ENCODE peak calls at places on chromosomes 4 and X, in ten cellular contexts. One of them, this sample, is unnamed.

GRCh38 chr4:127140306-127140705 is 492.5 kb upstream of the INTU start:
- DNase-seq in A549: peak; percentile 0
- DNase-seq in heart left ventricle: no peak
- DNase-seq in foreskin fibroblast: peak; percentile 56
- DNase-seq in tibial nerve: no peak
- DNase-seq in K562: no peak
- DNase-seq in cardiac fibroblast: peak; percentile 42
- DNase-seq in kidney: no peak
- DNase-seq in NB4: no peak
- DNase-seq in choroid plexus epithelial cell: peak; percentile 78
- DNase-seq in this sample: no peak

GRCh38 chr4:145345401-145345800 is 136.3 kb upstream of the SMAD1 start:
- DNase-seq in heart left ventricle: no peak
- DNase-seq in foreskin fibroblast: no peak
- DNase-seq in choroid plexus epithelial cell: peak; percentile 28
- DNase-seq in K562: no peak
- DNase-seq in NB4: no peak
- DNase-seq in kidney: no peak
- DNase-seq in A549: no peak
- DNase-seq in cardiac fibroblast: peak; percentile 3
- DNase-seq in tibial nerve: no peak
- DNase-seq in this sample: no peak

GRCh38 chr4:176409627-176410026 is 89.9 kb downstream of the SPCS3 start:
- DNase-seq in heart left ventricle: no peak
- DNase-seq in foreskin fibroblast: no peak
- DNase-seq in cardiac fibroblast: peak; percentile 52
- DNase-seq in kidney: no peak
- DNase-seq in A549: no peak
- DNase-seq in choroid plexus epithelial cell: peak; percentile 35
- DNase-seq in K562: no peak
- DNase-seq in NB4: no peak
- DNase-seq in tibial nerve: no peak
- DNase-seq in this sample: no peak

GRCh38 chr4:100169796-100170485 is 20.3 kb downstream of the DDIT4L start:
- DNase-seq in heart left ventricle: no peak
- DNase-seq in foreskin fibroblast: no peak
- DNase-seq in A549: no peak
- DNase-seq in NB4: no peak
- DNase-seq in K562: no peak
- DNase-seq in kidney: no peak
- DNase-seq in choroid plexus epithelial cell: no peak
- DNase-seq in cardiac fibroblast: peak; percentile 48
- DNase-seq in tibial nerve: no peak
- DNase-seq in this sample: peak; percentile 33

GRCh38 chr4:168483786-168484185 is 3.5 kb upstream of the DDX60L start:
- DNase-seq in kidney: no peak
- DNase-seq in choroid plexus epithelial cell: peak; percentile 27
- DNase-seq in tibial nerve: no peak
- DNase-seq in NB4: no peak
- DNase-seq in cardiac fibroblast: peak; percentile 85
- DNase-seq in foreskin fibroblast: peak; percentile 30
- DNase-seq in K562: no peak
- DNase-seq in A549: no peak
- DNase-seq in heart left ventricle: no peak
- DNase-seq in this sample: peak; percentile 3

GRCh38 chr4:35925806-35926205 is 318.5 kb downstream of the ARAP2 start:
- DNase-seq in K562: no peak
- DNase-seq in foreskin fibroblast: no peak
- DNase-seq in heart left ventricle: no peak
- DNase-seq in A549: no peak
- DNase-seq in NB4: no peak
- DNase-seq in choroid plexus epithelial cell: no peak
- DNase-seq in kidney: no peak
- DNase-seq in cardiac fibroblast: no peak
- DNase-seq in tibial nerve: no peak
- DNase-seq in this sample: no peak

GRCh38 chrX:20300822-20301221 is 34.1 kb upstream of the RPS6KA3 start:
- DNase-seq in cardiac fibroblast: no peak
- DNase-seq in A549: no peak
- DNase-seq in kidney: no peak
- DNase-seq in NB4: peak; percentile 3
- DNase-seq in tibial nerve: no peak
- DNase-seq in choroid plexus epithelial cell: no peak
- DNase-seq in heart left ventricle: no peak
- DNase-seq in foreskin fibroblast: no peak
- DNase-seq in K562: no peak
- DNase-seq in this sample: no peak

GRCh38 chr4:157713342-157713741 is 459.5 kb downstream of the GASK1B start:
- DNase-seq in cardiac fibroblast: peak; percentile 18
- DNase-seq in K562: no peak
- DNase-seq in A549: no peak
- DNase-seq in heart left ventricle: no peak
- DNase-seq in kidney: no peak
- DNase-seq in choroid plexus epithelial cell: no peak
- DNase-seq in foreskin fibroblast: peak; percentile 1
- DNase-seq in tibial nerve: no peak
- DNase-seq in NB4: no peak
- DNase-seq in this sample: peak; percentile 36

GRCh38 chr4:44532851-44533250 is 84.2 kb upstream of the KCTD8 start:
- DNase-seq in heart left ventricle: no peak
- DNase-seq in cardiac fibroblast: peak; percentile 6
- DNase-seq in foreskin fibroblast: no peak
- DNase-seq in choroid plexus epithelial cell: no peak
- DNase-seq in K562: no peak
- DNase-seq in NB4: no peak
- DNase-seq in tibial nerve: no peak
- DNase-seq in A549: no peak
- DNase-seq in kidney: no peak
- DNase-seq in this sample: no peak

GRCh38 chr4:144574004-144574403 is 72.0 kb upstream of the HHIP start:
- DNase-seq in heart left ventricle: no peak
- DNase-seq in K562: no peak
- DNase-seq in NB4: no peak
- DNase-seq in A549: no peak
- DNase-seq in foreskin fibroblast: no peak
- DNase-seq in tibial nerve: no peak
- DNase-seq in kidney: no peak
- DNase-seq in choroid plexus epithelial cell: no peak
- DNase-seq in cardiac fibroblast: no peak
- DNase-seq in this sample: no peak

GRCh38 chr4:183857040-183857439 is 48.1 kb upstream of the STOX2 start:
- DNase-seq in choroid plexus epithelial cell: no peak
- DNase-seq in foreskin fibroblast: no peak
- DNase-seq in NB4: no peak
- DNase-seq in tibial nerve: no peak
- DNase-seq in heart left ventricle: no peak
- DNase-seq in K562: no peak
- DNase-seq in cardiac fibroblast: no peak
- DNase-seq in kidney: no peak
- DNase-seq in A549: no peak
- DNase-seq in this sample: no peak

GRCh38 chr4:146545102-146545501 is 23.4 kb upstream of the SLC10A7 start:
- DNase-seq in A549: peak; percentile 13
- DNase-seq in NB4: peak; percentile 43
- DNase-seq in tibial nerve: no peak
- DNase-seq in kidney: no peak
- DNase-seq in K562: peak; percentile 53
- DNase-seq in cardiac fibroblast: peak; percentile 70
- DNase-seq in choroid plexus epithelial cell: peak; percentile 66
- DNase-seq in foreskin fibroblast: no peak
- DNase-seq in heart left ventricle: no peak
- DNase-seq in this sample: no peak

DNA sequence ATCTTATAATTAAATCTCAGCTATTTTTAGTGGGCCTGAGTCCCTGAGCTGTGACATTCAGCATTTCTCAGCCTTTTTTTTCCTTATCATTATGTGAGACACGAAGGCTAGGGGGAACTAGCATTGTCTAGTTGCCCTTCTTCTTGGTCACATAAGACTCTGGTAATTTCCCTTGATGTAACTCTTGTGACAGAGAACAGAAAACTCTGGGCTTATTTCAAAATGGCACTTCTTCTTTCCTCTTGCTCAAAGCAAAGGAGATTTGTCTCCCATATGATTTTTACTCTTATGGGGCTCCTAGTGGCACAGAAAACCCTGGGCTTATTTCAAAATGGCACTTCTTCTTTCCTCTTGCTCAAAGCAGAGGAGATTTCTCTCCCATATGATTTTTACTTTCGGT is 14.8 kb downstream of the ATXN3L start:
- DNase-seq in foreskin fibroblast: no peak
- DNase-seq in tibial nerve: no peak
- DNase-seq in choroid plexus epithelial cell: no peak
- DNase-seq in K562: no peak
- DNase-seq in heart left ventricle: no peak
- DNase-seq in cardiac fibroblast: no peak
- DNase-seq in A549: no peak
- DNase-seq in NB4: no peak
- DNase-seq in kidney: no peak
- DNase-seq in this sample: no peak
- H3K4me3 ChIP-seq in foreskin fibroblast: no peak overlapping the region
- H3K4me3 ChIP-seq in tibial nerve: no peak overlapping the region
- H3K4me3 ChIP-seq in choroid plexus epithelial cell: no peak overlapping the region
- H3K4me3 ChIP-seq in K562: no peak overlapping the region
- H3K4me3 ChIP-seq in heart left ventricle: no peak overlapping the region
- H3K4me3 ChIP-seq in cardiac fibroblast: no peak overlapping the region
- H3K4me3 ChIP-seq in A549: no peak overlapping the region
- H3K4me3 ChIP-seq in NB4: no peak overlapping the region
- H3K4me3 ChIP-seq in kidney: no peak overlapping the region
- H3K4me3 ChIP-seq in this sample: no peak overlapping the region

DNA sequence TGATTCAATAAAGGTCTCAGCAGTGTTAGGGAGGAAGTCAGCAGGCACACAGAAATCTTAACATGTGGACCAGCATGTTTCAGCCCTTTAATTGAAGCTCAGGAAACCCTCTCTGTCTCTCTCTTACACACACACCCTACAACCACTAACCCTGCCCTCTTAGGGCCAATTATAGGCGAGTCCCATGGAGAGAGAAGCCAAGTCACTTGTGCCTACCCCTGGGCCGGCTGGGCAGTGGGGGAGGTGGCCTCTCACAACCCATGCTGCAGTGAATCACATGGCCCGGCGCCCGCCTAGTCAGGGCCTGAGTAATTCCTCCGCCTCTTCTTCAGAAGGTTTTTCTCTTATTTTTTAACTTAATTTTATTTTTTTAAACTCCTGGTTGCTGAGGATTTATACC is 3.7 kb downstream of the FGD1 start:
- DNase-seq in foreskin fibroblast: peak; percentile 73
- DNase-seq in A549: no peak
- DNase-seq in choroid plexus epithelial cell: peak; percentile 65
- DNase-seq in heart left ventricle: peak; percentile 54
- DNase-seq in NB4: no peak
- DNase-seq in cardiac fibroblast: peak; percentile 68
- DNase-seq in kidney: peak; percentile 72
- DNase-seq in K562: no peak
- DNase-seq in tibial nerve: no peak
- DNase-seq in this sample: peak; percentile 85
- H3K4me3 ChIP-seq in foreskin fibroblast: peak overlapping the region; percentile 15
- H3K4me3 ChIP-seq in A549: no peak overlapping the region
- H3K4me3 ChIP-seq in choroid plexus epithelial cell: no peak overlapping the region
- H3K4me3 ChIP-seq in heart left ventricle: no peak overlapping the region
- H3K4me3 ChIP-seq in NB4: no peak overlapping the region
- H3K4me3 ChIP-seq in cardiac fibroblast: no peak overlapping the region
- H3K4me3 ChIP-seq in kidney: no peak overlapping the region
- H3K4me3 ChIP-seq in K562: no peak overlapping the region
- H3K4me3 ChIP-seq in tibial nerve: no peak overlapping the region
- H3K4me3 ChIP-seq in this sample: peak overlapping the region; percentile 7

DNA sequence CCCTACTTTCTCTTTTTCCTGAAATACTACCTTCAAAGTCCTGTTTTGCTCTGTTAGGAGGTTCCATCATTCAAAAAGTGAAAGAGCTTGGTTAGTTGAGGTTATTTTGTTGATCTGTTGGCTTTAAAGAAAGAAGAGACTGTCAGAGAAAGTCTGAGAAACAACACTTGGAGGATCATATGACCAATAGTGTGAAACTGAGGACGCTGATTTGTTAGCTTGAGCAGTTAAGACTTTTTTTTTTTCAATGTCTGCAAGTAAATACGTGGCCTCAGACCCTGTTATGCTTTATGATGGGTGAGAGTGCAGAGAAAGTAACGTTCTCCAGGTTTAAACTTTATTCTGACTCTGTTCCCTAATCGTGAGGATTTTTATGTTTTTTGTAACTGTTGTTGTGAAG is 45.9 kb downstream of the GAB1 start:
- DNase-seq in foreskin fibroblast: no peak
- DNase-seq in A549: no peak
- DNase-seq in K562: no peak
- DNase-seq in NB4: no peak
- DNase-seq in choroid plexus epithelial cell: peak; percentile 81
- DNase-seq in heart left ventricle: no peak
- DNase-seq in kidney: no peak
- DNase-seq in tibial nerve: no peak
- DNase-seq in cardiac fibroblast: peak; percentile 43
- DNase-seq in this sample: no peak
- H3K4me3 ChIP-seq in foreskin fibroblast: peak overlapping the region; percentile 3
- H3K4me3 ChIP-seq in A549: no peak overlapping the region
- H3K4me3 ChIP-seq in K562: no peak overlapping the region
- H3K4me3 ChIP-seq in NB4: no peak overlapping the region
- H3K4me3 ChIP-seq in choroid plexus epithelial cell: no peak overlapping the region
- H3K4me3 ChIP-seq in heart left ventricle: peak overlapping the region; percentile 21
- H3K4me3 ChIP-seq in kidney: peak overlapping the region; percentile 35
- H3K4me3 ChIP-seq in tibial nerve: no peak overlapping the region
- H3K4me3 ChIP-seq in cardiac fibroblast: no peak overlapping the region
- H3K4me3 ChIP-seq in this sample: no peak overlapping the region

GRCh38 chrX:130165703-130166502 is at the start of gene AIFM1:
- DNase-seq in choroid plexus epithelial cell: peak; percentile 97
- DNase-seq in heart left ventricle: peak; percentile 95
- DNase-seq in K562: peak; percentile 96
- DNase-seq in kidney: peak; percentile 97
- DNase-seq in A549: peak; percentile 83
- DNase-seq in NB4: peak; percentile 97
- DNase-seq in cardiac fibroblast: peak; percentile 95
- DNase-seq in foreskin fibroblast: peak; percentile 90
- DNase-seq in tibial nerve: peak; percentile 66
- DNase-seq in this sample: peak; percentile 92

GRCh38 chrX:130163350-130163851 is 2.2 kb downstream of the AIFM1 start:
- DNase-seq in foreskin fibroblast: no peak
- DNase-seq in choroid plexus epithelial cell: no peak
- DNase-seq in cardiac fibroblast: no peak
- DNase-seq in A549: no peak
- DNase-seq in tibial nerve: no peak
- DNase-seq in kidney: no peak
- DNase-seq in K562: no peak
- DNase-seq in heart left ventricle: no peak
- DNase-seq in NB4: no peak
- DNase-seq in this sample: no peak

GRCh38 chrX:130165181-130165702 is 399 bp downstream of the AIFM1 start:
- DNase-seq in kidney: no peak
- DNase-seq in NB4: no peak
- DNase-seq in foreskin fibroblast: no peak
- DNase-seq in tibial nerve: peak; percentile 13
- DNase-seq in cardiac fibroblast: no peak
- DNase-seq in K562: peak; percentile 25
- DNase-seq in choroid plexus epithelial cell: peak; percentile 40
- DNase-seq in heart left ventricle: peak; percentile 39
- DNase-seq in A549: no peak
- DNase-seq in this sample: no peak

GRCh38 chrX:130166503-130166777 is 799 bp upstream of the AIFM1 start:
- DNase-seq in A549: no peak
- DNase-seq in cardiac fibroblast: no peak
- DNase-seq in tibial nerve: no peak
- DNase-seq in NB4: no peak
- DNase-seq in choroid plexus epithelial cell: no peak
- DNase-seq in heart left ventricle: no peak
- DNase-seq in kidney: no peak
- DNase-seq in K562: no peak
- DNase-seq in foreskin fibroblast: no peak
- DNase-seq in this sample: no peak

GRCh38 chrX:130167040-130167439 is 1.4 kb upstream of the AIFM1 start:
- DNase-seq in cardiac fibroblast: no peak
- DNase-seq in foreskin fibroblast: no peak
- DNase-seq in NB4: no peak
- DNase-seq in kidney: no peak
- DNase-seq in A549: no peak
- DNase-seq in K562: no peak
- DNase-seq in tibial nerve: no peak
- DNase-seq in heart left ventricle: no peak
- DNase-seq in choroid plexus epithelial cell: no peak
- DNase-seq in this sample: no peak
- H3K4me3 ChIP-seq in cardiac fibroblast: no peak overlapping the region
- H3K4me3 ChIP-seq in foreskin fibroblast: peak overlapping the region; percentile 75
- H3K4me3 ChIP-seq in NB4: peak overlapping the region; percentile 88
- H3K4me3 ChIP-seq in kidney: peak overlapping the region; percentile 84
- H3K4me3 ChIP-seq in A549: peak overlapping the region; percentile 73
- H3K4me3 ChIP-seq in K562: peak overlapping the region; percentile 68
- H3K4me3 ChIP-seq in tibial nerve: no peak overlapping the region
- H3K4me3 ChIP-seq in heart left ventricle: peak overlapping the region; percentile 68
- H3K4me3 ChIP-seq in choroid plexus epithelial cell: peak overlapping the region; percentile 73
- H3K4me3 ChIP-seq in this sample: peak overlapping the region; percentile 79

This sample was measured in MG63.